ENCODE peak calls at places on chromosomes 13 and 19, in six cellular contexts. One of them, this sample, is unnamed.

GRCh38 chr19:351976-352625 is 7.5 kb upstream of the MIER2 start:
- DNase-seq in adrenal gland: no peak
- DNase-seq in body of pancreas: no peak
- DNase-seq in uterus: no peak
- DNase-seq in spleen: peak
- DNase-seq in K562: no peak
- DNase-seq in this sample: no peak

GRCh38 chr13:26881154-26881553 is 120.6 kb upstream of the GPR12 start:
- DNase-seq in adrenal gland: peak
- DNase-seq in K562: no peak
- DNase-seq in spleen: no peak
- DNase-seq in uterus: no peak
- DNase-seq in body of pancreas: no peak
- DNase-seq in this sample: peak

GRCh38 chr13:111252449-111253124 is 67.9 kb upstream of the TEX29 start:
- DNase-seq in uterus: no peak
- DNase-seq in adrenal gland: no peak
- DNase-seq in spleen: no peak
- DNase-seq in body of pancreas: no peak
- DNase-seq in K562: no peak
- DNase-seq in this sample: no peak

GRCh38 chr19:17391371-17392151 is 2.4 kb downstream of the CCDC194 start:
- DNase-seq in uterus: no peak
- DNase-seq in adrenal gland: no peak
- DNase-seq in K562: peak
- DNase-seq in spleen: no peak
- DNase-seq in body of pancreas: no peak
- DNase-seq in this sample: no peak

GRCh38 chr19:55015126-55015525 is 22.9 kb downstream of the GP6 start:
- DNase-seq in spleen: no peak
- DNase-seq in body of pancreas: no peak
- DNase-seq in K562: no peak
- DNase-seq in uterus: no peak
- DNase-seq in adrenal gland: no peak
- DNase-seq in this sample: no peak

GRCh38 chr13:35994131-35994966 is 136.8 kb downstream of the DCLK1 start:
- DNase-seq in adrenal gland: peak
- DNase-seq in K562: no peak
- DNase-seq in spleen: no peak
- DNase-seq in uterus: peak
- DNase-seq in body of pancreas: peak
- DNase-seq in this sample: no peak

GRCh38 chr13:23268441-23268840 is 87.7 kb downstream of the SGCG start:
- DNase-seq in body of pancreas: no peak
- DNase-seq in adrenal gland: no peak
- DNase-seq in K562: no peak
- DNase-seq in spleen: no peak
- DNase-seq in uterus: no peak
- DNase-seq in this sample: no peak

GRCh38 chr19:13842294-13843103 is 34.4 kb upstream of the NANOS3 start:
- DNase-seq in spleen: peak
- DNase-seq in body of pancreas: peak
- DNase-seq in uterus: peak
- DNase-seq in adrenal gland: peak
- DNase-seq in K562: peak
- DNase-seq in this sample: peak

GRCh38 chr19:5321851-5322681 is 18.5 kb downstream of the PTPRS start:
- DNase-seq in spleen: peak
- DNase-seq in K562: peak
- DNase-seq in uterus: no peak
- DNase-seq in body of pancreas: no peak
- DNase-seq in adrenal gland: no peak
- DNase-seq in this sample: no peak

GRCh38 chr19:55382013-55382412 is 2.1 kb downstream of the TMEM238 start:
- DNase-seq in spleen: no peak
- DNase-seq in K562: no peak
- DNase-seq in uterus: no peak
- DNase-seq in body of pancreas: no peak
- DNase-seq in adrenal gland: no peak
- DNase-seq in this sample: no peak

GRCh38 chr13:75173457-75174356 is 308.3 kb downstream of the TBC1D4 start:
- DNase-seq in spleen: no peak
- DNase-seq in body of pancreas: no peak
- DNase-seq in K562: no peak
- DNase-seq in uterus: no peak
- DNase-seq in adrenal gland: no peak
- DNase-seq in this sample: no peak

GRCh38 chr13:89750371-89750770 is 1597.1 kb upstream of the MIR17HG start:
- DNase-seq in spleen: no peak
- DNase-seq in uterus: no peak
- DNase-seq in body of pancreas: no peak
- DNase-seq in adrenal gland: no peak
- DNase-seq in K562: no peak
- DNase-seq in this sample: no peak

GRCh38 chr13:97030705-97031452 is 36.6 kb upstream of the OXGR1 start:
- DNase-seq in adrenal gland: peak
- DNase-seq in K562: peak
- DNase-seq in uterus: no peak
- DNase-seq in spleen: no peak
- DNase-seq in body of pancreas: no peak
- DNase-seq in this sample: no peak

DNA sequence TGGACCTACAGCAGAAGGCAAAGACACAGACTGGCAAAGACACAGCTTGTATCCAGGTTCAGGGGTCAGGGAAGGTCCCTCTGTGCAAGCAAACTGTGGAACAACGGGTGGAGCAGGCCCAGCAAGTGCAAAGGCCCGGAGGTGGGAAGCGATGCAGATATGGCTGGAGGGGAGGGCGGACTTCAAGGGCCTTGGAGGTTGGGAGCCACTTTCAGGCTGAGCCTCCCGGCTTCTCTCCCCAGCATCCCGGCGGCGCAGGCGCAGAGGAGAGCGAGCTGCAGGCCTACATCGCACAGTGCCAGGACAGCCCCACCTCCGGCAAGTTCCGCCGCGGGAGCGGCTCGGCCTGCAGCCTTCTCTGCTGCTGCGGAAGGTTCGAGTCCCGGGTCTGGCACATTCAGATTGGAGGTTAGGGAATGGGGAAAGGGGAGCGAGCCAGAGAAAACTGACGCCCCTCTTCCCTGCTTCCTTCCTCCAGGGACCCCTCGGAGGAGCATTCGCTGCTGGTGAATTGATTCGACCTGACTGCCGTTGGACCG is 2.2 kb upstream of the PNPLA6 start:
- DNase-seq in K562: no peak
- DNase-seq in uterus: peak
- DNase-seq in adrenal gland: peak
- DNase-seq in body of pancreas: peak
- DNase-seq in spleen: peak
- DNase-seq in this sample: peak
- TF ChIP-seq CTCF in K562: no peak
- TF ChIP-seq CTCF in uterus: no peak
- TF ChIP-seq CTCF in adrenal gland: no peak
- TF ChIP-seq CTCF in body of pancreas: no peak
- TF ChIP-seq CTCF in spleen: no peak
- TF ChIP-seq CTCF in this sample: no peak

GRCh38 chr19:35908977-35909683 is 1.0 kb upstream of the TYROBP start:
- DNase-seq in uterus: no peak
- DNase-seq in spleen: peak
- DNase-seq in adrenal gland: peak
- DNase-seq in body of pancreas: no peak
- DNase-seq in K562: peak
- DNase-seq in this sample: peak
- H3K27ac ChIP-seq in uterus: no peak
- H3K27ac ChIP-seq in spleen: peak
- H3K27ac ChIP-seq in adrenal gland: no peak
- H3K27ac ChIP-seq in body of pancreas: no peak
- H3K27ac ChIP-seq in K562: peak
- H3K27ac ChIP-seq in this sample: no peak

GRCh38 chr13:106534844-106535551 is 464 bp downstream of the EFNB2 start:
- DNase-seq in adrenal gland: no peak
- DNase-seq in K562: peak
- DNase-seq in uterus: peak
- DNase-seq in body of pancreas: peak
- DNase-seq in spleen: peak
- DNase-seq in this sample: peak

GRCh38 chr13:106533101-106533939 is 2.1 kb downstream of the EFNB2 start:
- DNase-seq in K562: no peak
- DNase-seq in uterus: peak
- DNase-seq in spleen: peak
- DNase-seq in body of pancreas: peak
- DNase-seq in adrenal gland: peak
- DNase-seq in this sample: peak

GRCh38 chr13:106532111-106532929 is 3.1 kb downstream of the EFNB2 start:
- DNase-seq in adrenal gland: no peak
- DNase-seq in spleen: peak
- DNase-seq in K562: no peak
- DNase-seq in body of pancreas: no peak
- DNase-seq in uterus: peak
- DNase-seq in this sample: peak

GRCh38 chr13:106535552-106536243 is at the start of gene EFNB2:
- DNase-seq in adrenal gland: peak
- DNase-seq in K562: peak
- DNase-seq in body of pancreas: peak
- DNase-seq in uterus: peak
- DNase-seq in spleen: peak
- DNase-seq in this sample: peak

DNA sequence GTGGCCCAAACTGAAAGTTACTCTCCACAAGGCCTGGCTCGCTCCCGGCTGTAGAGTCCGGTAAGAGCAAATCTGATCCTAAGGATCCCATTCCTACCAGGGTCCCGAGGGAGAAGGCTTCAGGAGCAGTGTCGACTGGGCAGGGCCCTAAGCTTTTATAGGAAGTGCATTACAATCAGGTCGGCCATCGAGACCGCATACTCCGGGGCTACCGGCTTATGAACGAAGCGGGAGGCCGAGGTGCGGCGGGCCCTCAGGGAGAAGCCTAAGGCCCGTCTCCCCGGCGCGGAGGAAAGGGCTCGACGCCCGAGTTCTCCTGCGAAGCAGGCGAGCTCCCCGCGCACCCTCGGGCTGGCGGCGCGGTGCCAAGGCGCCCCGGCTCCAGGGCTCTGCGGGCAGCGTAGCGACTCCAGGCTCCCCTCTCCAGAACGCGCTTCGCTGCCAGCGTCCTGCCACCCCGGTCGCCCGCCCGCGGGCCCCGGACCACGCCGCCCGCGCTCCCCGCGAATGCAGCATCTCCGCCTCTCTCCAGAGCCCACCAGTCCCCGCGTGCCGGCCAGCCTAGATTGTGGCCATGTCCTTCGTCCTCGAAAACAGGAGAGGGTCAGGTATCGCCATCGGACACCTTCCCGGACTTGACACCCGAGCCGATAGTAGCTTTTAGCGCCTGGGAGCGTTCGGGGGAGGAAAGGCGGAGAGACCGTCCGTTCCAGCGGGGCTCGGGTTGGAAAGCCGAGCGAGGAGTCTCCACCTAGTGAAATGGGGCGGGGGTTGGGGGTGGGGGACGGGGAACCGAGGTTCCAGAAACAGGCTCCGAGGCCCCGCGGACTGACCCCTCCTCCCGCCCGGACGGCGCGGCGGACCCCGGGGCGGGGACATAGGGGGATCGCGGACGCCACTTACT is 1.3 kb downstream of the EFNB2 start:
- DNase-seq in K562: no peak
- DNase-seq in body of pancreas: peak
- DNase-seq in spleen: peak
- DNase-seq in adrenal gland: no peak
- DNase-seq in uterus: peak
- DNase-seq in this sample: peak
- TF ChIP-seq POLR2A in K562: no peak
- TF ChIP-seq POLR2A in body of pancreas: no peak
- TF ChIP-seq POLR2A in spleen: no peak
- TF ChIP-seq POLR2A in adrenal gland: no peak
- TF ChIP-seq POLR2A in uterus: no peak
- TF ChIP-seq POLR2A in this sample: no peak

GRCh38 chr19:39126593-39127187 is 1.1 kb downstream of the PAK4 start:
- DNase-seq in spleen: no peak
- DNase-seq in K562: no peak
- DNase-seq in uterus: no peak
- DNase-seq in adrenal gland: peak
- DNase-seq in body of pancreas: peak
- DNase-seq in this sample: no peak

GRCh38 chr19:39127812-39128510 is 2.4 kb downstream of the PAK4 start:
- DNase-seq in K562: peak
- DNase-seq in body of pancreas: peak
- DNase-seq in uterus: no peak
- DNase-seq in spleen: no peak
- DNase-seq in adrenal gland: peak
- DNase-seq in this sample: peak

GRCh38 chr19:39129116-39129515 is 3.5 kb downstream of the PAK4 start:
- DNase-seq in uterus: no peak
- DNase-seq in K562: no peak
- DNase-seq in body of pancreas: no peak
- DNase-seq in adrenal gland: no peak
- DNase-seq in spleen: no peak
- DNase-seq in this sample: no peak

GRCh38 chr19:39130337-39131254 is 5.0 kb downstream of the PAK4 start:
- DNase-seq in adrenal gland: no peak
- DNase-seq in body of pancreas: no peak
- DNase-seq in K562: no peak
- DNase-seq in spleen: no peak
- DNase-seq in uterus: no peak
- DNase-seq in this sample: no peak

DNA sequence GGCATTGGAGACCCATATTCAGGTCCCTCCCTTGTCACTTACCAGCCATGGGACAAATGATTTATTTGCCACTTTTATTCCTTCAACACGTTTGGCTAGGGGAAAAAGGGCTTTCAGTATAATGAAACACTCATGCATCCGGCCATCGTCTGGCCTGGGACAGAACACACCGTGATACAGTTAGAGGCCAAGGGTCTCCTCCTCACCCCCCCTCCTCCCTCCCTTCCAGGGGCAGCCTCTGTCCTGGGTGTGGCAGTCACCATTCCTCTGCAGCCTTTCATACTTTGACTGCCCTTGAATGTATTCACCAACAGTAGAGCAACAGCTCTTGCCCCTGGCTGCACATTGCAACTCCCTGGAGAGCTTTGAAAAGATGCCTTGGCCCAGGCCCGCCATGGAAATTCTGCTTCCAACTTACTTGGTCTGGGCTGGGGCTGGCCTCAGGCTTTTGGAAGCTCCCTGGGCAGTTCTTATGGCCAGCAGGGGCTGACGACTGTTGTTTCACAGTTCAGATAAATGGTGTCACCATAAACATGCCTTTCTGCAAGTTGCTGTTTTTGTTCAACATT is 3.0 kb downstream of the PAK4 start:
- DNase-seq in spleen: no peak
- DNase-seq in adrenal gland: no peak
- DNase-seq in body of pancreas: no peak
- DNase-seq in K562: peak
- DNase-seq in uterus: no peak
- DNase-seq in this sample: no peak
- TF ChIP-seq CTCF in spleen: no peak
- TF ChIP-seq CTCF in adrenal gland: no peak
- TF ChIP-seq CTCF in body of pancreas: no peak
- TF ChIP-seq CTCF in K562: no peak
- TF ChIP-seq CTCF in uterus: no peak
- TF ChIP-seq CTCF in this sample: no peak

This sample was measured in thyroid gland.